ENCODE peak calls at places on chromosomes 5 and 9, in nine cellular contexts. One of them, this sample, is unnamed.

GRCh38 chr9:117737721-117738226 is 33.6 kb downstream of the TLR4 start:
- DNase-seq in OCI-M1: no peak
- DNase-seq in body of pancreas: no peak
- DNase-seq in bronchial epithelial cell: no peak
- DNase-seq in CD8-positive, alpha-beta T cell: no peak
- DNase-seq in lower leg skin: no peak
- DNase-seq in AG20443: peak
- DNase-seq in AG09309: no peak
- DNase-seq in pons: peak
- DNase-seq in this sample: no peak

GRCh38 chr9:93355827-93356226 is 95.7 kb upstream of the FAM120A start:
- DNase-seq in OCI-M1: no peak
- DNase-seq in body of pancreas: no peak
- DNase-seq in bronchial epithelial cell: no peak
- DNase-seq in CD8-positive, alpha-beta T cell: no peak
- DNase-seq in lower leg skin: no peak
- DNase-seq in AG20443: no peak
- DNase-seq in AG09309: no peak
- DNase-seq in pons: no peak
- DNase-seq in this sample: no peak

GRCh38 chr9:69178583-69179011 is 4.5 kb downstream of the TJP2 start:
- DNase-seq in OCI-M1: no peak
- DNase-seq in body of pancreas: no peak
- DNase-seq in bronchial epithelial cell: peak
- DNase-seq in CD8-positive, alpha-beta T cell: no peak
- DNase-seq in lower leg skin: no peak
- DNase-seq in AG20443: no peak
- DNase-seq in AG09309: no peak
- DNase-seq in pons: no peak
- DNase-seq in this sample: no peak

GRCh38 chr5:31427013-31427783 is 104.7 kb downstream of the DROSHA start:
- DNase-seq in OCI-M1: no peak
- DNase-seq in body of pancreas: no peak
- DNase-seq in bronchial epithelial cell: no peak
- DNase-seq in CD8-positive, alpha-beta T cell: no peak
- DNase-seq in lower leg skin: no peak
- DNase-seq in AG20443: no peak
- DNase-seq in AG09309: no peak
- DNase-seq in pons: no peak
- DNase-seq in this sample: no peak

GRCh38 chr5:60334281-60334713 is 365.7 kb downstream of the DEPDC1B start:
- DNase-seq in OCI-M1: no peak
- DNase-seq in body of pancreas: no peak
- DNase-seq in bronchial epithelial cell: peak
- DNase-seq in CD8-positive, alpha-beta T cell: no peak
- DNase-seq in lower leg skin: no peak
- DNase-seq in AG20443: peak
- DNase-seq in AG09309: peak
- DNase-seq in pons: no peak
- DNase-seq in this sample: no peak

GRCh38 chr5:161535762-161536161 is 10.8 kb downstream of the GABRB2 start:
- DNase-seq in OCI-M1: peak
- DNase-seq in body of pancreas: no peak
- DNase-seq in bronchial epithelial cell: peak
- DNase-seq in CD8-positive, alpha-beta T cell: no peak
- DNase-seq in lower leg skin: no peak
- DNase-seq in AG20443: no peak
- DNase-seq in AG09309: no peak
- DNase-seq in pons: no peak
- DNase-seq in this sample: no peak

GRCh38 chr5:81752644-81752963 is 1.7 kb upstream of the SSBP2 start:
- DNase-seq in OCI-M1: peak
- DNase-seq in body of pancreas: no peak
- DNase-seq in bronchial epithelial cell: no peak
- DNase-seq in CD8-positive, alpha-beta T cell: no peak
- DNase-seq in lower leg skin: no peak
- DNase-seq in AG20443: no peak
- DNase-seq in AG09309: no peak
- DNase-seq in pons: no peak
- DNase-seq in this sample: no peak

GRCh38 chr5:160767062-160767461 is 84.9 kb downstream of the ATP10B start:
- DNase-seq in OCI-M1: no peak
- DNase-seq in body of pancreas: no peak
- DNase-seq in bronchial epithelial cell: no peak
- DNase-seq in CD8-positive, alpha-beta T cell: no peak
- DNase-seq in lower leg skin: no peak
- DNase-seq in AG20443: no peak
- DNase-seq in AG09309: no peak
- DNase-seq in pons: no peak
- DNase-seq in this sample: no peak

GRCh38 chr5:109753279-109753678 is 63.6 kb downstream of the MAN2A1 start:
- DNase-seq in OCI-M1: no peak
- DNase-seq in body of pancreas: no peak
- DNase-seq in bronchial epithelial cell: no peak
- DNase-seq in CD8-positive, alpha-beta T cell: no peak
- DNase-seq in lower leg skin: no peak
- DNase-seq in AG20443: no peak
- DNase-seq in AG09309: no peak
- DNase-seq in pons: no peak
- DNase-seq in this sample: no peak

GRCh38 chr5:33475706-33476105 is 34.9 kb downstream of the TARS1 start:
- DNase-seq in OCI-M1: peak
- DNase-seq in body of pancreas: no peak
- DNase-seq in bronchial epithelial cell: no peak
- DNase-seq in CD8-positive, alpha-beta T cell: no peak
- DNase-seq in lower leg skin: no peak
- DNase-seq in AG20443: no peak
- DNase-seq in AG09309: no peak
- DNase-seq in pons: no peak
- DNase-seq in this sample: no peak

GRCh38 chr5:135194126-135194488 is 160.1 kb upstream of the PITX1 start:
- DNase-seq in OCI-M1: no peak
- DNase-seq in body of pancreas: no peak
- DNase-seq in bronchial epithelial cell: no peak
- DNase-seq in CD8-positive, alpha-beta T cell: no peak
- DNase-seq in lower leg skin: no peak
- DNase-seq in AG20443: no peak
- DNase-seq in AG09309: no peak
- DNase-seq in pons: no peak
- DNase-seq in this sample: no peak

GRCh38 chr5:154756203-154756870 is 1.2 kb downstream of the LARP1 start:
- DNase-seq in OCI-M1: peak
- DNase-seq in body of pancreas: peak
- DNase-seq in bronchial epithelial cell: no peak
- DNase-seq in CD8-positive, alpha-beta T cell: peak
- DNase-seq in lower leg skin: peak
- DNase-seq in AG20443: peak
- DNase-seq in AG09309: no peak
- DNase-seq in pons: peak
- DNase-seq in this sample: peak

GRCh38 chr9:73080110-73080683 is 71.5 kb upstream of the ANXA1 start:
- DNase-seq in OCI-M1: no peak
- DNase-seq in body of pancreas: no peak
- DNase-seq in bronchial epithelial cell: no peak
- DNase-seq in CD8-positive, alpha-beta T cell: no peak
- DNase-seq in lower leg skin: no peak
- DNase-seq in AG20443: no peak
- DNase-seq in AG09309: no peak
- DNase-seq in pons: peak
- DNase-seq in this sample: no peak

GRCh38 chr9:122180633-122181032 is 20.9 kb downstream of the MORN5 start:
- DNase-seq in OCI-M1: peak
- DNase-seq in body of pancreas: no peak
- DNase-seq in bronchial epithelial cell: peak
- DNase-seq in CD8-positive, alpha-beta T cell: no peak
- DNase-seq in lower leg skin: no peak
- DNase-seq in AG20443: peak
- DNase-seq in AG09309: peak
- DNase-seq in pons: no peak
- DNase-seq in this sample: no peak

GRCh38 chr9:115952667-115953316 is 200.8 kb upstream of the PAPPA start:
- DNase-seq in OCI-M1: no peak
- DNase-seq in body of pancreas: no peak
- DNase-seq in bronchial epithelial cell: peak
- DNase-seq in CD8-positive, alpha-beta T cell: no peak
- DNase-seq in lower leg skin: no peak
- DNase-seq in AG20443: peak
- DNase-seq in AG09309: no peak
- DNase-seq in pons: no peak
- DNase-seq in this sample: no peak

GRCh38 chr5:10593531-10594181 is 29.8 kb downstream of the ANKRD33B start:
- DNase-seq in OCI-M1: no peak
- DNase-seq in body of pancreas: no peak
- DNase-seq in bronchial epithelial cell: no peak
- DNase-seq in CD8-positive, alpha-beta T cell: no peak
- DNase-seq in lower leg skin: peak
- DNase-seq in AG20443: no peak
- DNase-seq in AG09309: no peak
- DNase-seq in pons: no peak
- DNase-seq in this sample: no peak

This sample was measured in activated T-helper 1 cell treated with anti-CD3 and anti-CD28 coated beads, Interleukin-12 subunit alpha, Interleukin-12 subunit beta, Interleukin-2, Interleukin-4 antibody, amounts not matched to agents 30 ng/mL and 10 ng/mL and 1 ng/mL, durations not matched to agents 14 hours and 24 hours and 36 hours.